ENCODE peak calls at places on chromosomes 7 and 10, in ten cellular contexts. M, N, I, C, S, G, K, D, F and A are unnamed samples.

GRCh38 chr10:43322321-43322720 is 49.1 kb upstream of the FXYD4 start:
- DNase-seq in M (no peak), N (no peak), I (no peak), C (peak), S (no peak), G (no peak), K (no peak), D (peak), F (no peak), A (peak)

GRCh38 chr7:26910221-26910620 is 45.8 kb upstream of the SKAP2 start:
- DNase-seq in M (no peak), N (peak), I (peak), C (no peak), S (no peak), G (no peak), K (peak), D (no peak), F (peak), A (no peak)

GRCh38 chr10:48455392-48456151 is 149.1 kb downstream of the MAPK8 start:
- DNase-seq in M (no peak), N (no peak), I (no peak), C (no peak), S (no peak), G (no peak), K (no peak), D (no peak), F (no peak), A (no peak)

GRCh38 chr10:132690401-132690800 is 95.5 kb downstream of the NKX6-2 start:
- DNase-seq in M (no peak), N (no peak), I (no peak), C (no peak), S (no peak), G (no peak), K (no peak), D (no peak), F (no peak), A (no peak)

GRCh38 chr10:91552706-91553105 is 80.2 kb downstream of the PPP1R3C start:
- DNase-seq in M (no peak), N (no peak), I (no peak), C (no peak), S (no peak), G (no peak), K (no peak), D (no peak), F (peak), A (no peak)

GRCh38 chr10:127978481-127978880 is 71.6 kb downstream of the PTPRE start:
- DNase-seq in M (no peak), N (no peak), I (no peak), C (no peak), S (no peak), G (no peak), K (no peak), D (no peak), F (no peak), A (no peak)

GRCh38 chr10:14873090-14873760 is 5.4 kb upstream of the SUV39H2 start:
- DNase-seq in M (no peak), N (no peak), I (no peak), C (no peak), S (no peak), G (no peak), K (no peak), D (no peak), F (peak), A (no peak)

GRCh38 chr10:7409045-7409731 is 1.6 kb downstream of the SFMBT2 start:
- DNase-seq in M (peak), N (no peak), I (peak), C (peak), S (peak), G (peak), K (no peak), D (peak), F (no peak), A (peak)

GRCh38 chr7:91165846-91166230 is 98.4 kb upstream of the FZD1 start:
- DNase-seq in M (no peak), N (no peak), I (no peak), C (no peak), S (no peak), G (no peak), K (no peak), D (no peak), F (no peak), A (no peak)

GRCh38 chr10:102007802-102008201 is 48.2 kb downstream of the ARMH3 start:
- DNase-seq in M (no peak), N (no peak), I (peak), C (no peak), S (no peak), G (no peak), K (no peak), D (no peak), F (no peak), A (no peak)

GRCh38 chr7:40531946-40532345 is 397.1 kb downstream of the SUGCT start:
- DNase-seq in M (no peak), N (no peak), I (no peak), C (no peak), S (no peak), G (no peak), K (no peak), D (no peak), F (no peak), A (no peak)

GRCh38 chr10:97131702-97132101 is 54.1 kb downstream of the SLIT1 start:
- DNase-seq in M (no peak), N (no peak), I (no peak), C (no peak), S (peak), G (no peak), K (peak), D (no peak), F (no peak), A (no peak)

GRCh38 chr7:98305951-98306535 is 24.6 kb downstream of the BRI3 start:
- DNase-seq in M (no peak), N (no peak), I (no peak), C (no peak), S (no peak), G (no peak), K (no peak), D (no peak), F (no peak), A (no peak)

GRCh38 chr7:152395115-152395514 is 40.7 kb downstream of the KMT2C start:
- DNase-seq in M (no peak), N (no peak), I (peak), C (no peak), S (no peak), G (no peak), K (no peak), D (no peak), F (no peak), A (no peak)

GRCh38 chr7:101164071-101164840 is 1.1 kb downstream of the VGF start:
- DNase-seq in M (no peak), N (peak), I (peak), C (no peak), S (peak), G (no peak), K (no peak), D (no peak), F (peak), A (no peak)

GRCh38 chr10:132811891-132812481 is 26.0 kb upstream of the NKX6-2 start:
- DNase-seq in M (no peak), N (no peak), I (no peak), C (no peak), S (no peak), G (no peak), K (no peak), D (no peak), F (no peak), A (no peak)

GRCh38 chr10:43888551-43888950 is 239.9 kb upstream of the ZNF32 start:
- DNase-seq in M (no peak), N (no peak), I (no peak), C (no peak), S (no peak), G (no peak), K (no peak), D (no peak), F (no peak), A (no peak)

GRCh38 chr7:13742126-13742525 is 247.3 kb downstream of the ETV1 start:
- DNase-seq in M (no peak), N (peak), I (no peak), C (no peak), S (no peak), G (no peak), K (no peak), D (no peak), F (peak), A (no peak)